ENCODE peak calls at places on chromosomes 16 and 17, in four cellular contexts. One of them, this sample, is unnamed.

GRCh38 chr17:73309727-73310555 is 1.9 kb downstream of the CDC42EP4 start:
- DNase-seq in heart left ventricle: peak
- DNase-seq in OCI-LY7: no peak
- DNase-seq in IMR-90: no peak
- DNase-seq in this sample: no peak

GRCh38 chr16:67158637-67159600 is 790 bp downstream of the TRADD start:
- DNase-seq in heart left ventricle: peak
- DNase-seq in OCI-LY7: peak
- DNase-seq in IMR-90: no peak
- DNase-seq in this sample: no peak

GRCh38 chr16:11093578-11094074 is 149.3 kb downstream of the CLEC16A start:
- DNase-seq in heart left ventricle: peak
- DNase-seq in OCI-LY7: no peak
- DNase-seq in IMR-90: no peak
- DNase-seq in this sample: no peak

GRCh38 chr16:23898682-23899430 is 63.1 kb downstream of the PRKCB start:
- DNase-seq in heart left ventricle: no peak
- DNase-seq in OCI-LY7: no peak
- DNase-seq in IMR-90: no peak
- DNase-seq in this sample: no peak

GRCh38 chr16:3256146-3256875 is at the start of gene MEFV:
- DNase-seq in heart left ventricle: no peak
- DNase-seq in OCI-LY7: no peak
- DNase-seq in IMR-90: peak
- DNase-seq in this sample: no peak

GRCh38 chr17:1598399-1599095 is 30.1 kb downstream of the SLC43A2 start:
- DNase-seq in heart left ventricle: no peak
- DNase-seq in OCI-LY7: no peak
- DNase-seq in IMR-90: no peak
- DNase-seq in this sample: no peak

GRCh38 chr16:14028207-14028606 is 42.9 kb upstream of the MRTFB start:
- DNase-seq in heart left ventricle: no peak
- DNase-seq in OCI-LY7: no peak
- DNase-seq in IMR-90: no peak
- DNase-seq in this sample: no peak

GRCh38 chr16:35752773-35753558 is 2293.6 kb downstream of the TP53TG3F start:
- DNase-seq in heart left ventricle: no peak
- DNase-seq in OCI-LY7: no peak
- DNase-seq in IMR-90: no peak
- DNase-seq in this sample: no peak

GRCh38 chr17:38733315-38734234 is 3.4 kb downstream of the CISD3 start:
- DNase-seq in heart left ventricle: no peak
- DNase-seq in OCI-LY7: peak
- DNase-seq in IMR-90: no peak
- DNase-seq in this sample: no peak

GRCh38 chr16:14378131-14378551 is 251.9 kb downstream of the PARN start:
- DNase-seq in heart left ventricle: no peak
- DNase-seq in OCI-LY7: no peak
- DNase-seq in IMR-90: peak
- DNase-seq in this sample: peak

GRCh38 chr17:4272213-4272975 is 8.6 kb upstream of the ANKFY1 start:
- DNase-seq in heart left ventricle: no peak
- DNase-seq in OCI-LY7: no peak
- DNase-seq in IMR-90: no peak
- DNase-seq in this sample: no peak

GRCh38 chr16:31352344-31353115 is 2.4 kb upstream of the ITGAX start:
- DNase-seq in heart left ventricle: peak
- DNase-seq in OCI-LY7: peak
- DNase-seq in IMR-90: no peak
- DNase-seq in this sample: no peak

GRCh38 chr16:78235876-78236275 is 136.4 kb downstream of the WWOX start:
- DNase-seq in heart left ventricle: no peak
- DNase-seq in OCI-LY7: no peak
- DNase-seq in IMR-90: no peak
- DNase-seq in this sample: no peak

GRCh38 chr16:78237346-78237745 is 137.9 kb downstream of the WWOX start:
- DNase-seq in heart left ventricle: no peak
- DNase-seq in OCI-LY7: no peak
- DNase-seq in IMR-90: no peak
- DNase-seq in this sample: no peak

GRCh38 chr16:78230832-78231231 is 131.4 kb downstream of the WWOX start:
- DNase-seq in heart left ventricle: no peak
- DNase-seq in OCI-LY7: no peak
- DNase-seq in IMR-90: peak
- DNase-seq in this sample: peak

GRCh38 chr16:78237856-78238255 is 138.4 kb downstream of the WWOX start:
- DNase-seq in heart left ventricle: no peak
- DNase-seq in OCI-LY7: no peak
- DNase-seq in IMR-90: no peak
- DNase-seq in this sample: no peak

DNA sequence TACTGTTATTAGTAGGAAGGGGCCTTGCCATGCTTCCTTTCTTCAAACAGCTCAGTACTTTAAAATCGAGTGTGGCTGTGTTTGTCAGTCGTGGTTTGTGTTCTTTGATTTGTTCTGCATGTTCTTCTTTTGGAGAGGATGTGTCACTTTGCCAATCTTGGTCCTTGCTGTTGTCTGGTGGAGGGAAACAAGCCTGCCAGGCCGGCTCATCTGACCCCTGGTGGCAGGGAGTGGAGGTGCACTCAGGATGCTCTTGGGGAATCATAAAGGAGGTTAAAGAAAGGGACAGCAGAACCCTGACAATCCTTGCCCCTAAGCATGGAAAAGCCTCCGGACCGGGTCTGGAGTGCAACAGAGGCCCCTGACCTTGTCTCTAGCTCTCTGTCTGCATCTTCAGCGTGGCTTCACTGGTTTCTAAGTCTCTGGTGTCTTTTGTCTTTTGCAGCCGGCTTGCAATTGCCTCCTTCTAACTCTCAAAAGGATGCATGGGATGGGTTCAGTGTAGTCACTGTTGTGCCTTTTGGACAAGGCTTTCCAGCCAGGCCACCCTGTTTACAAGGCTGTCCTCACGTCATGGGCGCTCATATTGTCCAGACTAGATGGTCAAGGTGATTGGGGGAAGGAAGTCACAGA is 135.8 kb downstream of the WWOX start:
- DNase-seq in heart left ventricle: peak
- DNase-seq in OCI-LY7: peak
- DNase-seq in IMR-90: peak
- DNase-seq in this sample: peak
- TF ChIP-seq CTCF in heart left ventricle: peak
- TF ChIP-seq CTCF in OCI-LY7: peak
- TF ChIP-seq CTCF in IMR-90: peak
- TF ChIP-seq CTCF in this sample: peak

GRCh38 chr16:85755929-85756768 is 5.3 kb upstream of the C16orf74 start:
- DNase-seq in heart left ventricle: peak
- DNase-seq in OCI-LY7: peak
- DNase-seq in IMR-90: peak
- DNase-seq in this sample: no peak

GRCh38 chr16:85757341-85757822 is 6.5 kb upstream of the C16orf74 start:
- DNase-seq in heart left ventricle: no peak
- DNase-seq in OCI-LY7: peak
- DNase-seq in IMR-90: peak
- DNase-seq in this sample: peak

GRCh38 chr16:85759631-85760419 is 8.9 kb upstream of the C16orf74 start:
- DNase-seq in heart left ventricle: peak
- DNase-seq in OCI-LY7: peak
- DNase-seq in IMR-90: no peak
- DNase-seq in this sample: no peak

GRCh38 chr16:85761866-85762265 is 11.0 kb upstream of the C16orf74 start:
- DNase-seq in heart left ventricle: no peak
- DNase-seq in OCI-LY7: peak
- DNase-seq in IMR-90: no peak
- DNase-seq in this sample: no peak

GRCh38 chr16:85759136-85759535 is 8.2 kb upstream of the C16orf74 start:
- DNase-seq in heart left ventricle: peak
- DNase-seq in OCI-LY7: peak
- DNase-seq in IMR-90: no peak
- DNase-seq in this sample: no peak
- H3K4me3 ChIP-seq in heart left ventricle: no peak
- H3K4me3 ChIP-seq in OCI-LY7: peak
- H3K4me3 ChIP-seq in IMR-90: no peak
- H3K4me3 ChIP-seq in this sample: no peak

GRCh38 chr17:16285646-16286008 is 67.6 kb downstream of the CENPV start:
- DNase-seq in heart left ventricle: no peak
- DNase-seq in OCI-LY7: no peak
- DNase-seq in IMR-90: no peak
- DNase-seq in this sample: no peak
- TF ChIP-seq CTCF in heart left ventricle: peak
- TF ChIP-seq CTCF in OCI-LY7: peak
- TF ChIP-seq CTCF in IMR-90: peak
- TF ChIP-seq CTCF in this sample: peak

GRCh38 chr17:27352481-27353460 is 58.9 kb downstream of the WSB1 start:
- DNase-seq in heart left ventricle: no peak
- DNase-seq in OCI-LY7: no peak
- DNase-seq in IMR-90: peak
- DNase-seq in this sample: peak
- H3K4me3 ChIP-seq in heart left ventricle: peak
- H3K4me3 ChIP-seq in OCI-LY7: peak
- H3K4me3 ChIP-seq in IMR-90: peak
- H3K4me3 ChIP-seq in this sample: peak

GRCh38 chr16:86520317-86521210 is 10.2 kb downstream of the FOXF1 start:
- DNase-seq in heart left ventricle: no peak
- DNase-seq in OCI-LY7: no peak
- DNase-seq in IMR-90: peak
- DNase-seq in this sample: no peak
- TF ChIP-seq CTCF in heart left ventricle: no peak
- TF ChIP-seq CTCF in OCI-LY7: peak
- TF ChIP-seq CTCF in IMR-90: no peak
- TF ChIP-seq CTCF in this sample: no peak

GRCh38 chr16:65101009-65101408 is 20.9 kb downstream of the CDH11 start:
- DNase-seq in heart left ventricle: no peak
- DNase-seq in OCI-LY7: no peak
- DNase-seq in IMR-90: peak
- DNase-seq in this sample: peak
- H3K4me3 ChIP-seq in heart left ventricle: no peak
- H3K4me3 ChIP-seq in OCI-LY7: no peak
- H3K4me3 ChIP-seq in IMR-90: no peak
- H3K4me3 ChIP-seq in this sample: no peak

DNA sequence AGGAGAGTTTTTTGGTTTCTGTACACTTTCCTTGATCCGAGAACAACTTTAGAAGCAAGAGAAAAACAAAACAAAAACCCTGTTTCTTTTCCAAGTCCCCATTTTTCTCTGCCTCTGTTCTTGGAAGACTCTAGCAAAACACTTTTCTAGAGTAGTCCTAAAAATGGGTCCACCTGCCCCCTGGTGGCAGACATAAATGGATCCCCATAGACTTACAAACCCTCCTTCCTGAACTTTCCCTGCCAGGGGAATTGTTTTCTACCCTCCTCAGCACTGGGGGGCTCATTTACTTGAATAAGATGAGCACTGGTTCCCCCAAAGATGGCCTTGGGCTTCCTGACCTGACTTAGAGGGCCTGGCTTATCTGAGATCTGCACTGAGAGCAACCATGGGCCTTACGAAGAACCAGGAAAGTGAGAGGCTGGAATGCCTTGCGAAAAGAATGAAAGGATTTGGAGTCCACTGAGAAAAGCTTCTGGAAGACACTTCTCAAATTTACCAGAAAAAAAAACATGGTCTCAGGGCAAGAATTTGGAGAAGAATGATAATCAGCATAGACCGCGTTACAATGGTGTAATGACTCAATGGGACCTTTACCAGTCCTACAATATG is 48.0 kb upstream of the CDYL2 start:
- DNase-seq in heart left ventricle: no peak
- DNase-seq in OCI-LY7: peak
- DNase-seq in IMR-90: peak
- DNase-seq in this sample: peak
- TF ChIP-seq CTCF in heart left ventricle: peak
- TF ChIP-seq CTCF in OCI-LY7: peak
- TF ChIP-seq CTCF in IMR-90: peak
- TF ChIP-seq CTCF in this sample: peak

DNA sequence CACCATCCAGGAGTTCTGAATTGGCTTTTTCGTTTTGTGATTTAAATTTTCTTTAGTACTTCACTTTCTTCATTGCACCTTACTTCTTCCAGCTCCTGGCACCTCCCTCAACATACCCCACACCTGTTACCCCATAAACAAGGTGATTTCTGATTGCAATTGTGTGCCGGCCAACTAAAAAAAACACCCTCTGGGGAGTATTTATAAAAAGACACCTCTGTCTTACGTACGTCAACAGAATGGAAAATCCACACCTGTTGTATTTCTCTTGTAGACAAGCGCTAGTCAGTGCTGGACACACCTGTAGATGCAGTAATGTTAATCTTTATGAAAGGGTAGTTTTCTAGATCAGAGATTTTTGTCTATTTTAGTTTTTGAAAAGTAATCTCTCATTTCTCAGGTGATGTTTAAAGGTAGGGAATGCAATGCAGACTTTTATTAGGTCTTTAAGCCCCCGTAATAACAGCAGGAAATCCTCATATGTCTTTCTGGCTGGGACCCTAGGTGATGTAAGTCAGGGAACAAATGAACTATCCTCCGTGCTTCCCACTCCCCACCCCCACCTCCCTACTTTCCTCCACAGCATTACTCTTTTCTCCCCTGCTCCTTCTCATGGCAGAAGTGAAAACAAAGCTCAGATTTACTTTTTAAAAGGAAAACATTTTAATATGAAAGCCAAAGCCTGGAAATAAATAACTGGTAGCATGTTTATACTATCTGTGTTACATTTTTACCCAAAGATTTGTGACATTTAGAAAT is 4.2 kb downstream of the MSI2 start:
- DNase-seq in heart left ventricle: no peak
- DNase-seq in OCI-LY7: peak
- DNase-seq in IMR-90: no peak
- DNase-seq in this sample: no peak
- H3K4me3 ChIP-seq in heart left ventricle: no peak
- H3K4me3 ChIP-seq in OCI-LY7: peak
- H3K4me3 ChIP-seq in IMR-90: no peak
- H3K4me3 ChIP-seq in this sample: no peak

DNA sequence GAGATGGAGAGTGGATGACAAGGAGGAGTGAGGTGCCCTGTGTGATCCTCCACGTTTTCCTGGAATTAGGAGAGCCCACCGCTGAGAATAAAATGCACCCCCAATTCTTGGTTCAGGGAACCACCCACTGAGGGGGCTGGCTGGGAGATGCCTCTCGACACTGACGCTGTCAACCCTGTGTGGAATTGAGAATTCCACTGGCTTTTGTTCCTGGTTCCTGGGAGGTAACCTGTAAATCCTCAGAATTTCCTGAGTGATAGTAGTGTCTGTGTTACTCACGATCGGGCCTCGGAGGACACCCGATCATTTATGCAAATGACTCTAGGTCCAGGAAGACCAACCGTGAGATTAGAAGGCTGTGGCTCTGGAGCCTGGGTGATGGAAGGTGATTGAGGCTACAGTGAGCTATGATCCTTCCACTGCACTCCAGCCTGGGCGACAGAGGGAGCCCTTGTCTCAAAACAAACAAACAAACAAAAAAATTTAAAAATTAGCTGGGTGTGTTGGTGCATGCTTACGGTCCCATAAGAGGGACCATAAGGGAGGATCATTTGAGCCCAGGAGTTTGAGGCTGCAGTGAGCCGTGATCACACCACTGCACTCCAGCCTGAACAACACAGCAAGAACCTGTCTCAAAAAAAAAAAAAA is 11.7 kb upstream of the PRPSAP1 start:
- DNase-seq in heart left ventricle: no peak
- DNase-seq in OCI-LY7: peak
- DNase-seq in IMR-90: no peak
- DNase-seq in this sample: no peak
- TF ChIP-seq CTCF in heart left ventricle: peak
- TF ChIP-seq CTCF in OCI-LY7: peak
- TF ChIP-seq CTCF in IMR-90: no peak
- TF ChIP-seq CTCF in this sample: peak